ENCODE peak calls at places on chromosomes 6 and 20, in four cellular contexts. E, R, P and J are unnamed samples.

GRCh38 chr6:165983112-165984072 is 184.3 kb downstream of the TBXT start:
- DNase-seq in P (no peak), R (no peak), E (no peak), J (no peak)

GRCh38 chr6:109060585-109060984 is 34.1 kb downstream of the SESN1 start:
- DNase-seq in R (no peak), E (no peak), P (no peak), J (no peak)

GRCh38 chr6:30364591-30364990 is 19.6 kb downstream of the RPP21 start:
- DNase-seq in R (no peak), E (no peak), P (no peak), J (no peak)

GRCh38 chr6:69894578-69895347 is 28.4 kb downstream of the COL19A1 start:
- DNase-seq in R (peak; percentile 53), P (peak; percentile 89), E (no peak), J (no peak)

GRCh38 chr20:63246490-63247284 is 7.6 kb downstream of the NKAIN4 start:
- DNase-seq in E (no peak), P (no peak), R (no peak), J (no peak)

GRCh38 chr6:100462396-100462795 is 2.3 kb downstream of the SIM1 start:
- DNase-seq in E (no peak), P (no peak), R (no peak), J (no peak)

GRCh38 chr20:38224534-38224933 is 36.0 kb downstream of the KIAA1755 start:
- DNase-seq in P (no peak), E (no peak), R (no peak), J (no peak)

GRCh38 chr6:80767808-80768207 is 661.3 kb downstream of the BCKDHB start:
- DNase-seq in P (peak; percentile 57), R (peak; percentile 88), E (peak; percentile 16), J (peak; percentile 62)

DNA sequence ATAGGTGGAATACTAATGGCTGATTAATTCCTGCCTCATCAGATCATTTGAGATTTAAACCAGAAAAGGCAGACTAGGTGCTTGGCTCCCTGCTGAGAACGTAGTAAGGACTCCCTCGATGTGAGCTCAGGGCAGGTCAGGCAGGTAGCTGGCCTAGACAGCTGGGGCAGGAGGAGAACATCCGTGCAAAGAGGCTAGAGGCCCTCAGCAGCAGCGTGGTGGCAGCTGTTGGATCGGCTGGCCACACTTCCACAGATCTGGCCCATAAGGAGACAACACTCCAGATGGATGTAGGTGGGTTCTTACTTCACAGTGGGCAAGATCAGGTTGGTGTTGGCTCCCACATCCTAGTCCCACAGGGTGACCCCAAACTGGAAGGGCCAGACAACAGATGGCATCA is 38.5 kb downstream of the EYA2 start:
- DNase-seq in E (no peak), P (no peak), R (no peak), J (no peak)
- TF ChIP-seq CTCF in E (no peak), P (no peak), R (no peak), J (no peak)

DNA sequence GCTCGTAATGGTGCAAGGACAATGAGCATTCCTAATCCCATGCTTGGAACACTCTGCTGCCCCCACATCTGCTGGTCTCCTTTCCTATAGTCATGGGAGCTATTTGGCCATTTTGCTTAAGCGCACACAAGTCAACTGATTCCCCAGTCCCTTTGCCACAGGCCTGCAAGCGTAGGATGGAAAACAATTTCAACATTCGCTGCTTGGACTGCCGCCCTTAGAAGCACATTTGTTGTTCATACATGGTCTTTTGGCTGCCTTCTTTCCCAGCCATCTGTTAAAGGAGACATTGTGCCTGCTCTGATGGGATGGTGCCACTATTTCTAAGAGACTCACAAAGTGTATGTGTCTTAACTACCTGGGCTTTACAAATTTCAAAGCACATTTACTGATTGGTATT is 97.0 kb downstream of the RFX6 start:
- DNase-seq in P (no peak), E (no peak), R (no peak), J (no peak)
- H3K27ac ChIP-seq in P (no peak overlapping the region), E (no peak overlapping the region), R (no peak overlapping the region), J (no peak overlapping the region)

DNA sequence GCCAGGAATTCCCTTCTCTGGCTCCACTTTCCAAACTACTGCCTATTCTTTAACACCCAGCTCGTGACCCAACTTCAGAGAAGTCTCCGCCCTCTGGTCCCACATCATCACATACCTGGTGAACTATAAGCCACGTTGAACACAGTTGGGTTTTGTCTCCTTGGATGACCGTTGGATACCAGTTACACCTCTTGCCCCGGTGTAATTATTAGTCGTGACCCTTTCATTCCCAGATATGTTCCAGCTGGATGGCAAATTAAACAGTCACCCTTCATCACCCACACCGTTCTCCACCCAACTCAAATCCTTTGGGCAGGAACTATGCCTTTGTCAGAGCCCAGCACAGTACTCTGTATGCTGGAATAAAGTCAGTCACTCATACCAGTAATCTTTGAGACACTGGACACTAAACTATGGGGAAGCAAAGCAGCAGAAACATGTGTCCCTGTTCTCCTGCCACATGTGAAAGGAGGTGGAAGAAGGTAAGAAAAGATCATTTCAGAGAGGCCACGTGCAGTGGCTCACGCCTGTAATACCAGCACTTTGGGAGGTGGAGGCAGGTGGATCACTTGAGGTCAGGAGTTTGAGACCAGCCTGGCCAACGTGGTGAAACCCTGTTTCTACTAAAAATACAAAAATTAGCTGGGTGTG is 22.5 kb downstream of the PLAGL2 start:
- DNase-seq in P (no peak), E (no peak), R (no peak), J (no peak)
- H3K4me3 ChIP-seq in P (no peak overlapping the region), E (no peak overlapping the region), R (no peak overlapping the region), J (no peak overlapping the region)

DNA sequence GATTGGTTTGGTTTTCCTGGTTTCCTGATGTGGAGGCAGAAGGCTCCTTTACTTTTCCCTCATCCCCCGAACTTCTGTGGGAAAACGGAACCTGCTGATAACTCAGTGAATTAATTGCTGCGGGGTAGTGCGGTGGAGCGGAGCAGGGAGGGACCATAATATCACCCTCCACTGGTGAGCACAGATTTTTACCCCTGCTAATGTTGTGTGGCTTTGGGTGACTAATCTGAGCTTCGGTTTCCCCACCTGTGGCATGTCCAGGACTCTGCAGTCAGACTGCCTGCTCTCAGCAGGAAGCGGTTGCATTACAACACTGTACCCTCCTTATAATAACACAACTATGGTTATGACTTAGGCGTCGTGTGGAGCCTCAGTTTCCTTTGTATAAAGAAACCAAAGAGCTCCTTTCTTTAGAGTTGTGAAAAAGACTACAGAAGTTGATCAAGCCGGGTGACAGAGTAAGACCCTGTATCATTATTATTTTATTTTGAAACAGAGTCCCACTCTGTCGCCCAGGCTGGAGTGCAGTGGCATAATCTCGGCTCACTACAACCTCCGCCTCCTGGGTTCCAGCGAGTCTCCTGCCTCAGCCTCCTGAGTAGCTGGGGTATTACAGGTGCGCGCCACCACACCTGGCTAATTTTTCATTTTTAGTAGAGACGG is 2.2 kb upstream of the ID1 start:
- DNase-seq in R (peak; percentile 89), P (peak; percentile 86), E (no peak), J (no peak)
- TF ChIP-seq CTCF in R (no peak), P (no peak), E (no peak), J (no peak)

GRCh38 chr20:32581839-32582658 is 3.1 kb downstream of the NOL4L start:
- DNase-seq in E (no peak), R (no peak), P (no peak), J (no peak)
- H3K27ac ChIP-seq in E (peak overlapping the region; percentile 39), R (no peak overlapping the region), P (no peak overlapping the region), J (no peak overlapping the region)

GRCh38 chr20:52294106-52294628 is 102.6 kb upstream of the ZFP64 start:
- DNase-seq in E (no peak), R (no peak), P (no peak), J (no peak)

GRCh38 chr20:52290602-52291001 is 99.0 kb upstream of the ZFP64 start:
- DNase-seq in R (no peak), E (no peak), P (no peak), J (no peak)

GRCh38 chr20:52291109-52291508 is 99.5 kb upstream of the ZFP64 start:
- DNase-seq in P (no peak), E (no peak), R (no peak), J (no peak)

GRCh38 chr20:52289956-52290355 is 98.4 kb upstream of the ZFP64 start:
- DNase-seq in P (no peak), E (no peak), R (no peak), J (no peak)

DNA sequence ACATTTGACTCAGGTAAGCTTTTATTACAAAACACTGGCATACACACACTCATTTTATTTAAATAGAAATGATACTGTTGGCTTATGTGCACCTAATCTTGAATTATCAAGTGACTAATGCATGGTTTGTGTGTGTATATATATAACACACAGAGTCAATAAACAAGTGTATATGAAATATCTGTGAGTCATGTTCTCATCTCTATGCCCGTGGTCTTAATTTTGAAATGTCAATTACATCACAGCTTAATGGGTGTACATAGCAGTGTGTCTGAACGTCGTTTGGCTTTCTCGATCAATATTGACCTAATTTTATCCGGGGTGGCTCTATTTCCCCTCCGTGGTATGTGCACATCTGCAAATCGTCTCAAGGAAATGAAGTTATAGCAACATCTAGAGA is 104.0 kb upstream of the ZFP64 start:
- DNase-seq in R (peak; percentile 31), P (no peak), E (no peak), J (no peak)
- H3K4me3 ChIP-seq in R (no peak overlapping the region), P (no peak overlapping the region), E (no peak overlapping the region), J (no peak overlapping the region)

GRCh38 chr20:32468313-32468640 is 110.1 kb downstream of the ASXL1 start:
- DNase-seq in R (no peak), E (no peak), P (no peak), J (peak; percentile 9)

GRCh38 chr20:32468860-32469259 is 110.7 kb downstream of the ASXL1 start:
- DNase-seq in R (no peak), E (no peak), P (no peak), J (no peak)

GRCh38 chr20:32470940-32471339 is 112.8 kb downstream of the ASXL1 start:
- DNase-seq in R (no peak), P (no peak), E (no peak), J (no peak)

GRCh38 chr20:32472581-32473207 is 112.4 kb downstream of the NOL4L start:
- DNase-seq in R (no peak), P (no peak), E (no peak), J (no peak)

GRCh38 chr20:32470025-32470861 is 112.1 kb downstream of the ASXL1 start:
- DNase-seq in P (peak; percentile 20), R (peak; percentile 70), E (peak; percentile 71), J (peak; percentile 64)
- TF ChIP-seq CTCF in P (peak; percentile 37), R (peak; percentile 36), E (no peak), J (peak; percentile 68)

GRCh38 chr6:56387621-56388413 is 140.4 kb upstream of the COL21A1 start:
- DNase-seq in R (no peak), P (peak; percentile 23), E (no peak), J (no peak)
- H3K27ac ChIP-seq in R (no peak overlapping the region), P (no peak overlapping the region), E (no peak overlapping the region), J (peak overlapping the region; percentile 23)

DNA sequence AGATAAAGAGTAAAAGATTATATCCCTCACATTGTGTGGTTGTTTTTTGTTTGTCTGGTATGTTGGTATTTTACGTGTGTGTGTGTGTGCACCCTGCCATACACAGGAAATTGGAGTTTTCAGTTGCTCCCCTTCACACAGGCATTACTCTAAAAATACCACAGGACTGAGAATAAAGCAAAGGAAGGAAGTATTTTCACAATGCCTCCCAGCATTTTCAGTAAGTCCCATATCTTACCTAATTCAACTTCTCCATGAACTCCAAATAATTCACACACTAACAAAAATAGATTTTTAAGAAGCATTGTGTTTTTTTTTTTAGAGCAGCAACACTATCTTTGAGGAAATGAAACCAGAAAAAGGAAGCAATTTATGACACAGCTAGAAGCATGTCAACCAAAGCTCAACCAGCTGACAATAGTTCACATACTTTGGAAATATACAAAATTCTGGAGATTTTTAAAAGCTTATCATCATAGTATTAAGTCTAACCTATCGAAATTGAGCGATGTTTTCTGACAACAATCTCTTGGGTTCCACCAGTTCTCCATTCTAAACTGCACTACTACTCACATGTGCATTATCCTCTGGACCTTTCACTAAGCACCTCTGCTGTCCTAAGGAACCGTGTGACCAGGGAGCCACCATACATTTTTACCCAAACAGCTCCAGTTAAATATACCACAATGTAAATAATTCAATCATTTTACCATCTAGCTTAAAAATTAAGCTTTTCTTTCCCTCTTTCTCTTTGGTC is 2.1 kb downstream of the UBE2J1 start:
- DNase-seq in P (no peak), E (no peak), R (no peak), J (no peak)
- H3K4me3 ChIP-seq in P (no peak overlapping the region), E (peak overlapping the region; percentile 77), R (no peak overlapping the region), J (peak overlapping the region; percentile 96)